ENCODE peak calls at places on chromosome 9, in seven cellular contexts. W is hepatocyte, P is lower lobe of right lung, N is GM23338, R is kidney epithelial cell, Q is coronary artery, O is HCT116. G is an unnamed sample.

GRCh38 chr9:75086443-75087278 is 1.3 kb downstream of the NMRK1 start:
- DNase-seq in W (peak; percentile 28), P (peak; percentile 64), N (peak; percentile 58), R (no peak), Q (no peak), O (no peak), G (no peak)

GRCh38 chr9:75962186-75963036 is 71.9 kb downstream of the PCSK5 start:
- DNase-seq in W (no peak), P (peak; percentile 74), N (no peak), R (no peak), Q (no peak), O (no peak), G (no peak)

GRCh38 chr9:31137151-31137849 is 1247.1 kb upstream of the ACO1 start:
- DNase-seq in W (peak; percentile 27), P (no peak), N (no peak), R (peak; percentile 96), Q (no peak), O (peak; percentile 54), G (peak; percentile 91)

GRCh38 chr9:90860382-90860781 is 58.8 kb downstream of the SYK start:
- DNase-seq in W (no peak), P (no peak), N (no peak), R (no peak), Q (no peak), O (no peak), G (no peak)

GRCh38 chr9:19925674-19926503 is 137.1 kb upstream of the SLC24A2 start:
- DNase-seq in W (peak; percentile 90), P (peak; percentile 60), N (peak; percentile 94), R (peak; percentile 41), Q (no peak), O (peak; percentile 56), G (no peak)

GRCh38 chr9:128712451-128713410 is 10.4 kb downstream of the PKN3 start:
- DNase-seq in W (no peak), P (peak; percentile 39), N (no peak), R (no peak), Q (peak; percentile 66), O (no peak), G (no peak)

GRCh38 chr9:111902396-111903147 is 6.0 kb downstream of the UGCG start:
- DNase-seq in W (no peak), P (no peak), N (no peak), R (no peak), Q (no peak), O (no peak), G (peak; percentile 67)

GRCh38 chr9:126298319-126298801 is 28.3 kb upstream of the MVB12B start:
- DNase-seq in W (peak; percentile 64), P (no peak), N (peak; percentile 43), R (no peak), Q (no peak), O (no peak), G (no peak)

GRCh38 chr9:79809477-79809876 is 237.7 kb downstream of the TLE4 start:
- DNase-seq in W (no peak), P (no peak), N (no peak), R (no peak), Q (no peak), O (no peak), G (no peak)

GRCh38 chr9:79774356-79774755 is 202.6 kb downstream of the TLE4 start:
- DNase-seq in W (no peak), P (no peak), N (no peak), R (no peak), Q (no peak), O (no peak), G (no peak)

GRCh38 chr9:88954073-88954472 is 37.2 kb upstream of the S1PR3 start:
- DNase-seq in W (no peak), P (no peak), N (no peak), R (peak; percentile 31), Q (no peak), O (no peak), G (no peak)

GRCh38 chr9:128998462-128998861 is 29.7 kb downstream of the SH3GLB2 start:
- DNase-seq in W (no peak), P (no peak), N (no peak), R (no peak), Q (no peak), O (no peak), G (no peak)

GRCh38 chr9:33167949-33168535 is 906 bp upstream of the B4GALT1 start:
- DNase-seq in W (peak; percentile 35), P (peak; percentile 54), N (no peak), R (no peak), Q (peak; percentile 75), O (no peak), G (no peak)

GRCh38 chr9:75927351-75927750 is 36.9 kb downstream of the PCSK5 start:
- DNase-seq in W (no peak), P (no peak), N (no peak), R (no peak), Q (no peak), O (no peak), G (no peak)

GRCh38 chr9:37806271-37806670 is 5.7 kb downstream of the DCAF10 start:
- DNase-seq in W (no peak), P (no peak), N (peak; percentile 27), R (no peak), Q (no peak), O (no peak), G (no peak)

GRCh38 chr9:108761530-108762347 is 94.0 kb downstream of the ACTL7B start:
- DNase-seq in W (peak; percentile 82), P (no peak), N (peak; percentile 79), R (no peak), Q (no peak), O (peak; percentile 33), G (no peak)

GRCh38 chr9:734831-735511 is 106.5 kb upstream of the DMRT1 start:
- DNase-seq in W (peak; percentile 56), P (no peak), N (no peak), R (no peak), Q (peak; percentile 85), O (no peak), G (peak; percentile 86)

GRCh38 chr9:33329117-33329563 is 38.8 kb downstream of the NFX1 start:
- DNase-seq in W (peak; percentile 75), P (no peak), N (no peak), R (peak; percentile 87), Q (peak; percentile 73), O (no peak), G (peak; percentile 99)

GRCh38 chr9:86488794-86489193 is 134.6 kb upstream of the TUT7 start:
- DNase-seq in W (no peak), P (no peak), N (peak; percentile 54), R (no peak), Q (no peak), O (no peak), G (no peak)
- TF ChIP-seq CTCF in W (no peak), P (no peak), N (peak; percentile 23), R (no peak), Q (no peak), O (no peak), G (no peak)

DNA sequence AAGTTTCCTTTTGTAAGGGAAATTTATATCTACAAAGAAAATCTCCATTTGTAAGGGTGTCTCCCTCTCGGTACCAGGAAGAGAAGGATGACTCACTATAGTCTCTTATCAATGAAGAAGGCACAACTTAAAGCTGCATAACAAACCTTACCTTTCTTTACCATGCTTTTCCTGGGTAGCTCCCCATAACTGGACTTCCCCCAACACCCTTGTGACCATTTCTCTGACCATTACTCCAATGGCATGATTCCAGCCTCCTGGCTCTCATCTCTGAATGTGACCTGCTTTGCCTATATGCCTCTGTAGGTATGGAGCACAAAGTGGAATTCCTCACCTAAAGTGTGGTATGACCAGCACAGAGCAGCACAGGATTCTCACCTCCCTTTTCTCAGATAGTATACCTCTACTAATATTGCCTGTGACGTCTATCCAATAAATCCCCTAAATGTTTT is 62.8 kb downstream of the GNA14 start:
- DNase-seq in W (no peak), P (no peak), N (peak; percentile 84), R (no peak), Q (no peak), O (no peak), G (no peak)
- H3K4me3 ChIP-seq in W (no peak overlapping the region), P (no peak overlapping the region), N (no peak overlapping the region), R (no peak overlapping the region), Q (no peak overlapping the region), O (no peak overlapping the region), G (no peak overlapping the region)

GRCh38 chr9:105694320-105694847 is at the start of gene TMEM38B:
- DNase-seq in W (peak; percentile 95), P (peak; percentile 84), N (peak; percentile 86), R (no peak), Q (peak; percentile 83), O (peak; percentile 48), G (no peak)

GRCh38 chr9:105693435-105694275 is 686 bp upstream of the TMEM38B start:
- DNase-seq in W (no peak), P (no peak), N (peak; percentile 28), R (no peak), Q (no peak), O (no peak), G (no peak)

GRCh38 chr9:105686936-105687335 is 7.4 kb upstream of the TMEM38B start:
- DNase-seq in W (no peak), P (no peak), N (no peak), R (no peak), Q (no peak), O (no peak), G (no peak)

GRCh38 chr9:105694848-105695581 is 674 bp downstream of the TMEM38B start:
- DNase-seq in W (peak; percentile 75), P (peak; percentile 81), N (peak; percentile 80), R (no peak), Q (peak; percentile 81), O (no peak), G (no peak)

GRCh38 chr9:105690742-105691141 is 3.6 kb upstream of the TMEM38B start:
- DNase-seq in W (no peak), P (no peak), N (peak; percentile 34), R (no peak), Q (no peak), O (no peak), G (no peak)
- TF ChIP-seq CTCF in W (peak; percentile 58), P (peak; percentile 30), N (peak; percentile 45), R (peak; percentile 45), Q (no peak), O (peak; percentile 32), G (peak; percentile 73)

DNA sequence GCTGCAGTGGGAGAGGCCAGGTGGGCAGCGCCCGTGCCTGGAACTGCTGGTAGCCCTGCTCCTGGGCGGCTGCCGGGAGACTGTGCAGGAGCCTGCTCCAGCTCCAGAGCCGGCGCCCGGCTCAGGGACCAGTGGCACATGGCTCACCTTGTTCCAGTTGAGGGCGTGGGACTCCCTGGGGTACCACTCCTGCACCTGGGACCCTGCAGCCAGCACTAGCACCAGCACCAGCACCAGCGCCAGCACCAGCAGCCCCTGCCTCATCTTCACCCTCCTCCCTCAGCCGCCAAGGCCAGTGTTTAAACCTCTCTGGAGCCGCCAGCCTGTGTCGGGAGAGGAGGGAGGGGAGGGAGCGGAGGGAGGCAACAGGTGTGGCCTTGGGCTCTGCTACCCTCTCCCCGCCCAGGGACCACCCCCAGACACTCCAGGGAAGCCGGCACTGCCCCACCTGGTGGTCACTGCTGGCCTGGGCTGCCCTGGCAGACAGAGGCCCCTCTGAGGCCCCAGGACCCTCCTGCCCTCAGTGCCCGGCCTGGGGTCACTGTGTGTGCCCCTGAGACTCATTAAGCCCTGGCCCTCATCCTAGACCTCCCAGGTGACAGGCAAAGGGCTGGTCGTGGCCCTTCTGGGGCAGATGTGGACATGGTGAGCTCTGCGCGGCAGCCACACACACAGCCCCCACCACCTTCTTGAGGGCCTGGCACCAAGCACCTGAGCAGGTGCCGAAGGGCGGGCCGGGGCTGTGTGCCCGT is at the start of gene LCN10:
- DNase-seq in W (peak; percentile 67), P (no peak), N (peak; percentile 65), R (no peak), Q (no peak), O (no peak), G (no peak)
- H3K4me3 ChIP-seq in W (no peak within 1 kb of the TSS), P (peak within 1 kb of the TSS; percentile 29), N (peak within 1 kb of the TSS; percentile 26), R (no peak within 1 kb of the TSS), Q (peak within 1 kb of the TSS; percentile 28), O (no peak within 1 kb of the TSS), G (no peak within 1 kb of the TSS)

GRCh38 chr9:22064957-22065356 is 55.9 kb upstream of the CDKN2B start:
- DNase-seq in W (no peak), P (no peak), N (no peak), R (no peak), Q (no peak), O (no peak), G (no peak)
- TF ChIP-seq CTCF in W (no peak), P (no peak), N (no peak), R (no peak), Q (no peak), O (no peak), G (no peak)

G was measured in retinal pigment epithelial cell.